ENCODE peak calls at places on chromosomes 5 and 9, in four cellular contexts. C is SK-N-SH, J is GM12878, S is HepG2. Y is an unnamed sample.

GRCh38 chr5:137791803-137792202 is 37.6 kb upstream of the HNRNPA0 start:
- DNase-seq in J (no peak), S (no peak), C (no peak), Y (peak)

GRCh38 chr5:127031147-127031862 is 947 bp upstream of the MARCHF3 start:
- DNase-seq in S (no peak), J (no peak), C (no peak), Y (peak)

GRCh38 chr9:33435821-33436277 is 11.5 kb downstream of the AQP3 start:
- DNase-seq in J (no peak), C (no peak), S (no peak), Y (no peak)

GRCh38 chr5:150751096-150751891 is 7.5 kb downstream of the DCTN4 start:
- DNase-seq in S (no peak), J (no peak), C (peak), Y (no peak)

GRCh38 chr9:112554516-112554915 is 67.9 kb downstream of the KIAA1958 start:
- DNase-seq in S (no peak), C (no peak), J (no peak), Y (no peak)

GRCh38 chr5:90741022-90741564 is 182.5 kb downstream of the ADGRV1 start:
- DNase-seq in C (no peak), J (no peak), S (no peak), Y (no peak)

GRCh38 chr9:26789959-26790358 is 102.6 kb downstream of the CAAP1 start:
- DNase-seq in J (no peak), S (no peak), C (no peak), Y (no peak)

GRCh38 chr5:144598451-144599068 is 427.9 kb downstream of the KCTD16 start:
- DNase-seq in C (peak), S (no peak), J (no peak), Y (no peak)

GRCh38 chr5:54195701-54196100 is 114.7 kb downstream of the ARL15 start:
- DNase-seq in S (no peak), C (no peak), J (no peak), Y (no peak)

GRCh38 chr5:141186897-141187512 is at the start of gene PCDHB9:
- DNase-seq in J (no peak), S (peak), C (peak), Y (peak)

GRCh38 chr5:119319890-119320289 is 35.9 kb upstream of the TNFAIP8 start:
- DNase-seq in C (no peak), J (no peak), S (no peak), Y (no peak)

GRCh38 chr9:112271466-112272098 is 61.8 kb downstream of the PTBP3 start:
- DNase-seq in S (peak), J (no peak), C (no peak), Y (peak)

GRCh38 chr5:17143335-17143734 is 74.1 kb upstream of the BASP1 start:
- DNase-seq in S (no peak), C (no peak), J (no peak), Y (no peak)

GRCh38 chr5:57082441-57083067 is 91.3 kb upstream of the GPBP1 start:
- DNase-seq in C (peak), J (no peak), S (peak), Y (no peak)

GRCh38 chr5:2519153-2519552 is 232.3 kb downstream of the IRX2 start:
- DNase-seq in C (no peak), S (no peak), J (no peak), Y (no peak)

GRCh38 chr9:93585259-93585658 is 8.9 kb downstream of the PHF2 start:
- DNase-seq in J (no peak), S (no peak), C (no peak), Y (no peak)

GRCh38 chr5:2137444-2138050 is 254.8 kb upstream of the IRX4 start:
- DNase-seq in C (no peak), J (no peak), S (no peak), Y (no peak)

GRCh38 chr9:121956808-121957207 is 136.3 kb downstream of the TTLL11 start:
- DNase-seq in J (no peak), C (no peak), S (no peak), Y (no peak)

GRCh38 chr9:36597412-36598178 is 24.9 kb downstream of the MELK start:
- DNase-seq in J (no peak), S (peak), C (peak), Y (peak)

GRCh38 chr5:30279237-30279636 is 914.2 kb upstream of the CDH6 start:
- DNase-seq in J (no peak), S (no peak), C (no peak), Y (no peak)

GRCh38 chr5:77129386-77129785 is 42.3 kb upstream of the ZBED3 start:
- DNase-seq in S (peak), J (no peak), C (peak), Y (peak)

GRCh38 chr9:134502261-134503211 is 139.1 kb upstream of the COL5A1 start:
- DNase-seq in C (peak), J (no peak), S (peak), Y (peak)

GRCh38 chr5:386432-387341 is 56.3 kb upstream of the EXOC3 start:
- DNase-seq in S (no peak), J (no peak), C (no peak), Y (no peak)

GRCh38 chr5:139271201-139272027 is 22.1 kb upstream of the MATR3 start:
- DNase-seq in S (peak), J (no peak), C (no peak), Y (no peak)

GRCh38 chr5:90965110-90965676 is 406.6 kb downstream of the ADGRV1 start:
- DNase-seq in C (no peak), S (no peak), J (no peak), Y (no peak)

GRCh38 chr5:148816822-148817221 is 9.6 kb upstream of the ADRB2 start:
- DNase-seq in J (no peak), C (no peak), S (no peak), Y (no peak)

GRCh38 chr5:51226420-51226735 is 156.9 kb upstream of the ISL1 start:
- DNase-seq in S (peak), J (no peak), C (no peak), Y (no peak)

GRCh38 chr5:81081461-81081835 is 121.3 kb downstream of the RASGRF2 start:
- DNase-seq in J (no peak), S (no peak), C (no peak), Y (no peak)

GRCh38 chr9:34431661-34432060 is 26.7 kb downstream of the FAM219A start:
- DNase-seq in C (peak), S (no peak), J (no peak), Y (no peak)

DNA sequence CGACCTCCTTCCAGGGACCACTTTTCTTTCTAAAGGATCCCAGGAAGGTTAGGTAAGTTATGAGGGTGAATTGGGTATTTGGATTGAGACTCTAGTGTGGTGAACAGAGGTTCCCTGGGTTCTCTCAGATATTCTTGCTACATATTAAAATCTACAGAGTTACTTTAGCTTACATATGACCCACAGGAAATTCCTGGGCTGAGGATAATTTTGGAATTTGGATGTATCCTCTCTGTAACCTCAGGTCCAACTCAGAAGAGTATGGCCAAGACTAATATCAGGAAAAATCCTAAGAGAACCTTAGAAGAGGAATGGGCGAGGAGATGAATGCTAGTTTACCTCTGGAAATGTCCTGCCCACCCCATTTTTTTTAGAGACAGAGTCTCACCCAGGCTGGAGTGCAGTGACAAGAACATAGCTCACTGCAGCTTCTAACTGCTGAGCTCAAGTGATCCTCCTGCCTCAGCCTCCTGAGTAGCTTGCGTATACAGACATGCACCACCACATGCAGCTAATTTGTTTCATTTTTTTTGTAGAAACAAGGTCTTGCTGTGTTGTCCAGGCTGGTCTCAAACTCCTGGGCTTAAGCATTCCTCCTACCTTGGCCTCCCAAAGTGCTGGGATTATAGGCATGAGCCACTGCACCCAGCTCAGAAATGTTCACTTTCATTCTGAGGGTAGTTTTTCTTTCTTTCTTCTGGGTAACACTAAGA is 196.4 kb downstream of the ARHGEF28 start:
- DNase-seq in J (no peak), S (no peak), C (no peak), Y (no peak)
- TF ChIP-seq PBX3 in J (no peak), S (no peak), C (no peak), Y (no peak)

GRCh38 chr9:110340306-110340705 is 2.6 kb upstream of the TXNDC8 start:
- DNase-seq in C (no peak), J (no peak), S (peak), Y (peak)

GRCh38 chr9:110334183-110334582 is 3.5 kb downstream of the TXNDC8 start:
- DNase-seq in J (no peak), C (no peak), S (no peak), Y (no peak)

GRCh38 chr9:110334871-110335270 is 2.8 kb downstream of the TXNDC8 start:
- DNase-seq in C (no peak), S (no peak), J (no peak), Y (no peak)

GRCh38 chr9:110332766-110333165 is 4.9 kb downstream of the TXNDC8 start:
- DNase-seq in S (no peak), J (no peak), C (no peak), Y (no peak)

GRCh38 chr9:110337727-110338522 is at the start of gene TXNDC8:
- DNase-seq in S (no peak), J (no peak), C (no peak), Y (no peak)
- TF ChIP-seq PBX3 in S (no peak), J (no peak), C (no peak), Y (no peak)

GRCh38 chr9:70950270-70950669 is 171.2 kb downstream of the TRPM3 start:
- DNase-seq in C (no peak), J (no peak), S (no peak), Y (no peak)

GRCh38 chr9:70949239-70949638 is 172.2 kb downstream of the TRPM3 start:
- DNase-seq in S (no peak), J (no peak), C (no peak), Y (no peak)

GRCh38 chr9:70954607-70955143 is 166.7 kb downstream of the TRPM3 start:
- DNase-seq in J (no peak), S (no peak), C (no peak), Y (no peak)

GRCh38 chr9:70952131-70952727 is 169.2 kb downstream of the TRPM3 start:
- DNase-seq in C (no peak), S (no peak), J (no peak), Y (no peak)

DNA sequence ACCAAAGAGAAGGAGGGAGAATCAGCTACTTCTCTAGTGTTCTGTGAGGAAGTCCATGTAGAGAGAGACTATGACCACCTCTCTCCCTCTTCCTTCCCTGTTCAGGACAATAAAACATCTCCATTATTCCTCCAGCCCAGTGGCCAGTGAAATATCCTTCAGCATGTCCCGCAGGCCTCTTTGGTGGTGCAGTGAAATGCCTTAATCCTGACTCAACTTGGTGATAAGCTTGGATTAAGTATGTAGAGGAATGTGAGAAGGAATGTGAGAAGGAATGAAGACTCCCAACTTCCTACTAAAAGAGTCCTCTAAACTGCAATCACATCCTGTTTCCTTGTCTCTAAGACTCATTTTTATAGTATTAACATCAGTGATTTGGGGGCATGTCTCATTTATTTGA is 167.3 kb downstream of the TRPM3 start:
- DNase-seq in J (no peak), S (no peak), C (no peak), Y (no peak)
- TF ChIP-seq PBX3 in J (no peak), S (no peak), C (no peak), Y (no peak)

DNA sequence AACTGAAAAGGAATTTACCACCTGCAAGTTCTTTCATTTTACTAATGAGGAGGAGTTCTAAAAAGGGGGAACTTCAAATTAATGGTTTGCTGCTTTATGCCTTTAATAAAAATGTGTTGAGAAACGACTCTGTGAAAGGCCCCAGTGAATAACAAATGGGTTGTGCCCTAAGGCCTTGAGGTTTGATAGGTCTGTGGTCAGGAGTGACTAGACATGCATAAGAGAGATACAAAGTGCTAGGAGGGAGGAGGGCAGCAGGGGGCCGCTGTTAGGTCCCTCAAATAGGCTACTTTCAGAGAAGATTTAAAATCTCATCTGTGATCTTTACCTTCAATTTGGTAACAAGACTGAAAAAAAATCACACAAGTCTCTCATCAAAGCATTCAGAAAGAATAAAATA is 58.3 kb downstream of the FAM81B start:
- DNase-seq in S (no peak), C (no peak), J (no peak), Y (no peak)
- TF ChIP-seq PBX3 in S (no peak), C (no peak), J (no peak), Y (no peak)